ENCODE peak calls at places on chromosomes 13 and 19, in ten cellular contexts. One of them, this sample, is unnamed.

GRCh38 chr13:110714798-110715394 is 1.4 kb downstream of the ING1 start:
- DNase-seq in lung: peak; percentile 61
- DNase-seq in NB4: peak; percentile 72
- DNase-seq in upper lobe of left lung: peak; percentile 70
- DNase-seq in left ventricle myocardium inferior: peak; percentile 74
- DNase-seq in CD8-positive, alpha-beta T cell: peak; percentile 62
- DNase-seq in AG04449: no peak
- DNase-seq in heart left ventricle: peak; percentile 79
- DNase-seq in HL-60: no peak
- DNase-seq in IMR-90: peak; percentile 25
- DNase-seq in this sample: peak; percentile 31

GRCh38 chr13:109152941-109153340 is 523.5 kb downstream of the MYO16 start:
- DNase-seq in NB4: no peak
- DNase-seq in IMR-90: no peak
- DNase-seq in CD8-positive, alpha-beta T cell: no peak
- DNase-seq in AG04449: no peak
- DNase-seq in left ventricle myocardium inferior: no peak
- DNase-seq in lung: no peak
- DNase-seq in upper lobe of left lung: no peak
- DNase-seq in heart left ventricle: no peak
- DNase-seq in HL-60: no peak
- DNase-seq in this sample: no peak

GRCh38 chr13:32849369-32849768 is 166.9 kb upstream of the KL start:
- DNase-seq in lung: no peak
- DNase-seq in CD8-positive, alpha-beta T cell: no peak
- DNase-seq in NB4: no peak
- DNase-seq in left ventricle myocardium inferior: no peak
- DNase-seq in AG04449: no peak
- DNase-seq in HL-60: no peak
- DNase-seq in IMR-90: no peak
- DNase-seq in upper lobe of left lung: no peak
- DNase-seq in heart left ventricle: no peak
- DNase-seq in this sample: no peak

GRCh38 chr19:928471-929259 is 2.8 kb downstream of the ARID3A start:
- DNase-seq in upper lobe of left lung: peak; percentile 80
- DNase-seq in lung: no peak
- DNase-seq in HL-60: no peak
- DNase-seq in NB4: no peak
- DNase-seq in CD8-positive, alpha-beta T cell: no peak
- DNase-seq in left ventricle myocardium inferior: no peak
- DNase-seq in AG04449: no peak
- DNase-seq in IMR-90: no peak
- DNase-seq in heart left ventricle: no peak
- DNase-seq in this sample: no peak

GRCh38 chr13:28492527-28493367 is 2.2 kb downstream of the FLT1 start:
- DNase-seq in NB4: peak; percentile 46
- DNase-seq in heart left ventricle: no peak
- DNase-seq in left ventricle myocardium inferior: no peak
- DNase-seq in HL-60: no peak
- DNase-seq in AG04449: no peak
- DNase-seq in CD8-positive, alpha-beta T cell: no peak
- DNase-seq in lung: no peak
- DNase-seq in IMR-90: no peak
- DNase-seq in upper lobe of left lung: no peak
- DNase-seq in this sample: no peak

GRCh38 chr13:111398715-111399299 is 78.4 kb downstream of the TEX29 start:
- DNase-seq in CD8-positive, alpha-beta T cell: no peak
- DNase-seq in AG04449: no peak
- DNase-seq in IMR-90: no peak
- DNase-seq in left ventricle myocardium inferior: no peak
- DNase-seq in NB4: peak; percentile 12
- DNase-seq in lung: no peak
- DNase-seq in upper lobe of left lung: peak; percentile 12
- DNase-seq in HL-60: no peak
- DNase-seq in heart left ventricle: peak; percentile 9
- DNase-seq in this sample: no peak

GRCh38 chr13:95452376-95452775 is 100.1 kb upstream of the CLDN10 start:
- DNase-seq in NB4: no peak
- DNase-seq in heart left ventricle: no peak
- DNase-seq in HL-60: no peak
- DNase-seq in upper lobe of left lung: no peak
- DNase-seq in IMR-90: no peak
- DNase-seq in left ventricle myocardium inferior: no peak
- DNase-seq in AG04449: no peak
- DNase-seq in CD8-positive, alpha-beta T cell: no peak
- DNase-seq in lung: no peak
- DNase-seq in this sample: no peak

GRCh38 chr19:50823389-50824042 is at the start of gene KLK1:
- DNase-seq in upper lobe of left lung: no peak
- DNase-seq in lung: no peak
- DNase-seq in left ventricle myocardium inferior: no peak
- DNase-seq in CD8-positive, alpha-beta T cell: no peak
- DNase-seq in heart left ventricle: no peak
- DNase-seq in IMR-90: no peak
- DNase-seq in HL-60: no peak
- DNase-seq in NB4: no peak
- DNase-seq in AG04449: no peak
- DNase-seq in this sample: no peak

GRCh38 chr19:7216373-7216902 is 77.8 kb downstream of the INSR start:
- DNase-seq in heart left ventricle: no peak
- DNase-seq in NB4: no peak
- DNase-seq in HL-60: no peak
- DNase-seq in left ventricle myocardium inferior: no peak
- DNase-seq in upper lobe of left lung: no peak
- DNase-seq in IMR-90: no peak
- DNase-seq in lung: no peak
- DNase-seq in CD8-positive, alpha-beta T cell: no peak
- DNase-seq in AG04449: no peak
- DNase-seq in this sample: no peak

GRCh38 chr13:32535140-32535539 is 3.5 kb downstream of the N4BP2L2 start:
- DNase-seq in left ventricle myocardium inferior: no peak
- DNase-seq in upper lobe of left lung: no peak
- DNase-seq in AG04449: no peak
- DNase-seq in lung: no peak
- DNase-seq in IMR-90: peak; percentile 7
- DNase-seq in CD8-positive, alpha-beta T cell: no peak
- DNase-seq in NB4: no peak
- DNase-seq in HL-60: no peak
- DNase-seq in heart left ventricle: no peak
- DNase-seq in this sample: no peak

GRCh38 chr19:47032171-47032811 is 12.7 kb downstream of the NPAS1 start:
- DNase-seq in AG04449: no peak
- DNase-seq in upper lobe of left lung: peak; percentile 52
- DNase-seq in NB4: peak; percentile 73
- DNase-seq in lung: peak; percentile 39
- DNase-seq in IMR-90: no peak
- DNase-seq in HL-60: no peak
- DNase-seq in CD8-positive, alpha-beta T cell: peak; percentile 69
- DNase-seq in heart left ventricle: no peak
- DNase-seq in left ventricle myocardium inferior: no peak
- DNase-seq in this sample: no peak

DNA sequence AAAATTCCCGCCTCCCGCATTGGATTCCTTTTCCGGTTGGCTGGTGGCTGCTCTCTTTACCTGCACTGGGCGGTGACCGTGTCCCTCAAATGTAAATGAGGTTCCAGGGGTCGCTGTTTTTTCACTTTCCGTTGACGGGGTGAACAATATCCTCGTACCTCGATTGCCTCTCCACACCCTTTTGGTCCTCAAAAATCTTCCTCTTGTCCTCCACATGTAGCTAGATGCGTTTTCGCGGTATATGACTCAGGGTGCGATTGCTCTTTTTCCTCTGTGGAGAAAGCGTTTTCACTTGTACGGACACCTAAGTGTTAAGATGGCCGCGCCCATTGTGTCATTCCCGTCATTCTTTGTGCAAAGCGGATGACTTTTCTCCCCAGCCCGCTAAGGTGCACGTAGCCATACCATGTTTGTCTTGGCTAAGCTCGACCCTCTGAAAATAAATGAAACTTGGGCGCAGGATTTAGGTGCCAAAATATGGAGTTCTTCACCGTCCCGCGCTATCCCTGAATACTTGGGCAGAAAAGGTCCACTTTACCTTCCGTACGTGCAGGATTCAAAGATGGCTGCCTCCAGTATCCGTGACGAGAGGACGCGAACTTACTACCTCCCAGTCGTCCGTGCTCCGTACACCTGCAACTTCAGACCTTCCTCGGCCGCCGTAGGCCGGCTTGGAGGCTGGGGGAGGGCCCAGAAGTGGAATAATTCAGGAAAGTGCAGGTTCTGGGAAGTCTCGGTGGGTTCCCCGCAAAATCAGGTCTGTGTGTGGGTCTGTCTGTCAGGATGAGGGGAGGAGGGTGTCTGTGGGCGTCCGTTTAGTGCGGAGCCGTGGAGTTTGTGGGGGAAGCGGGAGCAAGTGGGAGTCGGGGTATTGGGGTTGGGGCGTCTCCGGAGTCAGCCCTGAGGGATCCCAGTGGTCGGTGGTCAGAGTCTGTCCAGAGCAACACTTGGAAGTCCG is at the start of gene ZNF613:
- DNase-seq in heart left ventricle: peak; percentile 91
- DNase-seq in NB4: peak; percentile 94
- DNase-seq in CD8-positive, alpha-beta T cell: peak; percentile 87
- DNase-seq in HL-60: peak; percentile 91
- DNase-seq in left ventricle myocardium inferior: peak; percentile 87
- DNase-seq in lung: peak; percentile 90
- DNase-seq in upper lobe of left lung: peak; percentile 91
- DNase-seq in AG04449: peak; percentile 70
- DNase-seq in IMR-90: peak; percentile 94
- DNase-seq in this sample: peak; percentile 51
- TF ChIP-seq CTCF in heart left ventricle: no peak
- TF ChIP-seq CTCF in NB4: no peak
- TF ChIP-seq CTCF in CD8-positive, alpha-beta T cell: no peak
- TF ChIP-seq CTCF in HL-60: no peak
- TF ChIP-seq CTCF in left ventricle myocardium inferior: peak; percentile 37
- TF ChIP-seq CTCF in lung: no peak
- TF ChIP-seq CTCF in upper lobe of left lung: peak; percentile 27
- TF ChIP-seq CTCF in AG04449: peak; percentile 2
- TF ChIP-seq CTCF in IMR-90: peak; percentile 3
- TF ChIP-seq CTCF in this sample: no peak

GRCh38 chr13:49220035-49220855 is at the start of gene MLNR:
- DNase-seq in left ventricle myocardium inferior: no peak
- DNase-seq in IMR-90: no peak
- DNase-seq in HL-60: no peak
- DNase-seq in AG04449: no peak
- DNase-seq in CD8-positive, alpha-beta T cell: peak; percentile 24
- DNase-seq in upper lobe of left lung: peak; percentile 38
- DNase-seq in lung: no peak
- DNase-seq in heart left ventricle: no peak
- DNase-seq in NB4: no peak
- DNase-seq in this sample: no peak
- TF ChIP-seq CTCF in left ventricle myocardium inferior: peak; percentile 22
- TF ChIP-seq CTCF in IMR-90: no peak
- TF ChIP-seq CTCF in HL-60: no peak
- TF ChIP-seq CTCF in AG04449: no peak
- TF ChIP-seq CTCF in CD8-positive, alpha-beta T cell: peak; percentile 30
- TF ChIP-seq CTCF in upper lobe of left lung: peak; percentile 62
- TF ChIP-seq CTCF in lung: no peak
- TF ChIP-seq CTCF in heart left ventricle: no peak
- TF ChIP-seq CTCF in NB4: no peak
- TF ChIP-seq CTCF in this sample: no peak

GRCh38 chr19:2543463-2544442 is 67.8 kb downstream of the GADD45B start:
- DNase-seq in IMR-90: peak; percentile 98
- DNase-seq in lung: peak; percentile 91
- DNase-seq in upper lobe of left lung: peak; percentile 96
- DNase-seq in left ventricle myocardium inferior: peak; percentile 94
- DNase-seq in AG04449: peak; percentile 93
- DNase-seq in NB4: peak; percentile 92
- DNase-seq in heart left ventricle: peak; percentile 91
- DNase-seq in HL-60: peak; percentile 79
- DNase-seq in CD8-positive, alpha-beta T cell: peak; percentile 73
- DNase-seq in this sample: peak; percentile 75
- TF ChIP-seq CTCF in IMR-90: peak; percentile 56
- TF ChIP-seq CTCF in lung: no peak
- TF ChIP-seq CTCF in upper lobe of left lung: peak; percentile 48
- TF ChIP-seq CTCF in left ventricle myocardium inferior: peak; percentile 43
- TF ChIP-seq CTCF in AG04449: peak; percentile 57
- TF ChIP-seq CTCF in NB4: no peak
- TF ChIP-seq CTCF in heart left ventricle: no peak
- TF ChIP-seq CTCF in HL-60: no peak
- TF ChIP-seq CTCF in CD8-positive, alpha-beta T cell: no peak
- TF ChIP-seq CTCF in this sample: no peak

GRCh38 chr19:35053667-35054293 is 12.3 kb downstream of the HPN start:
- DNase-seq in NB4: no peak
- DNase-seq in left ventricle myocardium inferior: no peak
- DNase-seq in lung: no peak
- DNase-seq in upper lobe of left lung: no peak
- DNase-seq in HL-60: no peak
- DNase-seq in CD8-positive, alpha-beta T cell: no peak
- DNase-seq in AG04449: no peak
- DNase-seq in heart left ventricle: no peak
- DNase-seq in IMR-90: no peak
- DNase-seq in this sample: no peak

GRCh38 chr19:35056513-35057063 is 15.1 kb downstream of the HPN start:
- DNase-seq in NB4: no peak
- DNase-seq in HL-60: no peak
- DNase-seq in IMR-90: no peak
- DNase-seq in upper lobe of left lung: no peak
- DNase-seq in left ventricle myocardium inferior: no peak
- DNase-seq in CD8-positive, alpha-beta T cell: no peak
- DNase-seq in heart left ventricle: no peak
- DNase-seq in AG04449: no peak
- DNase-seq in lung: no peak
- DNase-seq in this sample: no peak

GRCh38 chr19:35054626-35055025 is 13.1 kb downstream of the HPN start:
- DNase-seq in left ventricle myocardium inferior: no peak
- DNase-seq in lung: no peak
- DNase-seq in upper lobe of left lung: no peak
- DNase-seq in CD8-positive, alpha-beta T cell: no peak
- DNase-seq in NB4: no peak
- DNase-seq in AG04449: no peak
- DNase-seq in IMR-90: no peak
- DNase-seq in HL-60: no peak
- DNase-seq in heart left ventricle: no peak
- DNase-seq in this sample: no peak

GRCh38 chr19:35058370-35058769 is 16.8 kb downstream of the HPN start:
- DNase-seq in IMR-90: no peak
- DNase-seq in lung: no peak
- DNase-seq in NB4: no peak
- DNase-seq in CD8-positive, alpha-beta T cell: no peak
- DNase-seq in AG04449: no peak
- DNase-seq in heart left ventricle: no peak
- DNase-seq in HL-60: no peak
- DNase-seq in upper lobe of left lung: no peak
- DNase-seq in left ventricle myocardium inferior: no peak
- DNase-seq in this sample: no peak

DNA sequence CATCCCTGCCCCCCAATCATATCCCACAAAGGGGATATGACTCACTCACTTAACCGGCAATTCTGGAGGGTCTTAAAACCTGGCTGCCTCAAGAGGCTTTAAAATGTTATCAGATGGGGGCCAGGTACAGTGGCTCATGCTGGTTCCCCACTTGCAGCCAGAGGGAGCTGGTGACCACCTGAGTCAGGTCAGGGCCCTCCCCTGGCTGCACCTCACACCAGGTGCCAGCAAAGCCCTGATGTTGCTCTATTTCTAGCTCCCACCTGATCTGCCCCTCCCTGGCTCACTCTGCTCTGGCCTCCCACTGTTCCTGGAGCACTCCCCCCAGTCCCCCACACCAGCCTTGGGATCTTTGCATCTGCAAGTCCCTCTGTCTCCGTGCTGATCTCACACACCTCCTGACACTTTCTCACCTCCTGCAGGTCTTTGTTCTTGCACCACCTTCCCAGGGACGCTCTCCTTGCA is 14.2 kb downstream of the HPN start:
- DNase-seq in left ventricle myocardium inferior: no peak
- DNase-seq in HL-60: no peak
- DNase-seq in heart left ventricle: no peak
- DNase-seq in upper lobe of left lung: no peak
- DNase-seq in AG04449: no peak
- DNase-seq in NB4: no peak
- DNase-seq in IMR-90: no peak
- DNase-seq in CD8-positive, alpha-beta T cell: no peak
- DNase-seq in lung: no peak
- DNase-seq in this sample: no peak
- TF ChIP-seq CTCF in left ventricle myocardium inferior: no peak
- TF ChIP-seq CTCF in HL-60: peak; percentile 7
- TF ChIP-seq CTCF in heart left ventricle: no peak
- TF ChIP-seq CTCF in upper lobe of left lung: no peak
- TF ChIP-seq CTCF in AG04449: no peak
- TF ChIP-seq CTCF in NB4: peak; percentile 4
- TF ChIP-seq CTCF in IMR-90: no peak
- TF ChIP-seq CTCF in CD8-positive, alpha-beta T cell: peak; percentile 24
- TF ChIP-seq CTCF in lung: no peak
- TF ChIP-seq CTCF in this sample: no peak